ENCODE peak calls at places on chromosome 18, in four cellular contexts. T is IMR-90, I is mesendoderm, M is mesenchymal stem cell. B is an unnamed sample.

GRCh38 chr18:28439870-28440269 is 262.9 kb upstream of the CDH2 start:
- DNase-seq in T (no peak), I (no peak), M (no peak), B (no peak)

GRCh38 chr18:77209587-77209986 is 40.1 kb upstream of the GALR1 start:
- DNase-seq in T (peak), I (no peak), M (peak), B (no peak)

GRCh38 chr18:22241806-22242440 is 72.5 kb downstream of the GATA6 start:
- DNase-seq in T (no peak), I (peak), M (no peak), B (no peak)

GRCh38 chr18:24702001-24702400 is 241.6 kb downstream of the HRH4 start:
- DNase-seq in T (no peak), I (peak), M (no peak), B (no peak)

GRCh38 chr18:41771971-41772370 is 183.1 kb upstream of the PIK3C3 start:
- DNase-seq in T (peak), I (no peak), M (peak), B (no peak)

GRCh38 chr18:77061291-77061945 is 71.2 kb downstream of the MBP start:
- DNase-seq in T (peak), I (no peak), M (no peak), B (no peak)

GRCh38 chr18:58128286-58129018 is 84.4 kb downstream of the NEDD4L start:
- DNase-seq in T (peak), I (no peak), M (peak), B (no peak)

GRCh38 chr18:4276983-4277585 is 178.0 kb downstream of the DLGAP1 start:
- DNase-seq in T (no peak), I (no peak), M (no peak), B (no peak)

GRCh38 chr18:28114472-28114871 is 62.5 kb downstream of the CDH2 start:
- DNase-seq in T (peak), I (no peak), M (peak), B (no peak)

GRCh38 chr18:54223568-54224241 is 764 bp downstream of the MBD2 start:
- DNase-seq in T (peak), I (peak), M (peak), B (peak)

GRCh38 chr18:77063256-77063655 is 69.3 kb downstream of the MBP start:
- DNase-seq in T (peak), I (no peak), M (no peak), B (no peak)

GRCh38 chr18:75170916-75171315 is 38.0 kb downstream of the PTGR3 start:
- DNase-seq in T (no peak), I (peak), M (no peak), B (no peak)

GRCh38 chr18:7879717-7880116 is 312.6 kb downstream of the PTPRM start:
- DNase-seq in T (no peak), I (no peak), M (no peak), B (no peak)

GRCh38 chr18:55220523-55220922 is 261.3 kb upstream of the CCDC68 start:
- DNase-seq in T (no peak), I (no peak), M (no peak), B (no peak)

GRCh38 chr18:38826247-38826646 is 1260.6 kb upstream of the CELF4 start:
- DNase-seq in T (no peak), I (no peak), M (no peak), B (no peak)
- H3K27ac ChIP-seq in T (no peak), I (no peak), M (no peak), B (no peak)

GRCh38 chr18:32355896-32356295 is 114.8 kb downstream of the GAREM1 start:
- DNase-seq in T (peak), I (no peak), M (peak), B (no peak)

GRCh38 chr18:32362484-32362883 is 108.2 kb downstream of the GAREM1 start:
- DNase-seq in T (peak), I (no peak), M (no peak), B (no peak)

GRCh38 chr18:32358529-32358928 is 112.2 kb downstream of the GAREM1 start:
- DNase-seq in T (no peak), I (peak), M (no peak), B (no peak)

GRCh38 chr18:32360682-32361345 is 109.9 kb downstream of the GAREM1 start:
- DNase-seq in T (no peak), I (no peak), M (no peak), B (no peak)

GRCh38 chr18:32358075-32358474 is 112.6 kb downstream of the GAREM1 start:
- DNase-seq in T (no peak), I (peak), M (no peak), B (peak)
- H3K18ac ChIP-seq in T (no peak), I (no peak), M (no peak), B (no peak)

GRCh38 chr18:48835745-48836191 is 115.0 kb downstream of the SMAD7 start:
- DNase-seq in T (no peak), I (no peak), M (no peak), B (no peak)

GRCh38 chr18:48832961-48833700 is 117.6 kb downstream of the SMAD7 start:
- DNase-seq in T (peak), I (peak), M (peak), B (peak)

GRCh38 chr18:48833701-48834394 is 116.9 kb downstream of the SMAD7 start:
- DNase-seq in T (peak), I (no peak), M (peak), B (peak)

GRCh38 chr18:48835119-48835518 is 115.6 kb downstream of the SMAD7 start:
- DNase-seq in T (no peak), I (no peak), M (no peak), B (no peak)

GRCh38 chr18:48834421-48835011 is 116.2 kb downstream of the SMAD7 start:
- DNase-seq in T (peak), I (peak), M (peak), B (peak)
- H3K27ac ChIP-seq in T (peak), I (peak), M (peak), B (no peak)

GRCh38 chr18:12060182-12060870 is 33.3 kb upstream of the ANKRD62 start:
- DNase-seq in T (no peak), I (no peak), M (no peak), B (no peak)
- H3K18ac ChIP-seq in T (no peak), I (no peak), M (no peak), B (no peak)

GRCh38 chr18:9949315-9949714 is 35.5 kb downstream of the VAPA start:
- DNase-seq in T (no peak), I (no peak), M (no peak), B (no peak)

GRCh38 chr18:9951022-9951859 is 37.4 kb downstream of the VAPA start:
- DNase-seq in T (peak), I (peak), M (peak), B (peak)

GRCh38 chr18:9950289-9951016 is 36.6 kb downstream of the VAPA start:
- DNase-seq in T (peak), I (no peak), M (peak), B (no peak)

GRCh38 chr18:9947248-9947647 is 33.4 kb downstream of the VAPA start:
- DNase-seq in T (peak), I (no peak), M (no peak), B (no peak)

DNA sequence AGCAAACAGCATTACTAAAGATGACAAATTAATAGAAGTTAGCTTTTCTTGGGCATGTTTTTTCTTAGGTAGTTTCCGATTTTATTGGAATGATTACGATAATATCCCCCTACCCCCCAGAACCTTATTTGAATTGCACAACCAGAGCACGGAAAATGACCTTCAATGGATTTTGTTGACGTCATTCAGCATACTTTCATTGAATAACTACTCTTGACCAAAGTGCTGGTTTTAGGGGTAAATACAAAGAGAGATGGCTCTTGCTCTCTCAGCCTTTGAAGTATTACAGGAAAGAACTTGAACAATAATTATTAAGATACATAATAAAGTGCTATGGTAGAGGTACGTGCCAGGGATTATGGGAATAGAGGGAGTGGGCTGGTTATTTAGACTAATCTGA is 36.0 kb downstream of the VAPA start:
- DNase-seq in T (no peak), I (no peak), M (no peak), B (no peak)
- H3K27ac ChIP-seq in T (no peak), I (no peak), M (no peak), B (no peak)

GRCh38 chr18:63936932-63937393 is 12.1 kb upstream of the HMSD start:
- DNase-seq in T (no peak), I (peak), M (no peak), B (no peak)
- H3K18ac ChIP-seq in T (no peak), I (no peak), M (no peak), B (no peak)

GRCh38 chr18:59358611-59359575 is at the start of gene LMAN1:
- DNase-seq in T (peak), I (peak), M (peak), B (peak)

GRCh38 chr18:59354731-59355130 is 4.3 kb downstream of the LMAN1 start:
- DNase-seq in T (no peak), I (no peak), M (no peak), B (no peak)

GRCh38 chr18:59359576-59359952 is 499 bp upstream of the LMAN1 start:
- DNase-seq in T (no peak), I (no peak), M (no peak), B (no peak)

GRCh38 chr18:59353079-59353680 is 5.9 kb downstream of the LMAN1 start:
- DNase-seq in T (no peak), I (no peak), M (no peak), B (no peak)

GRCh38 chr18:59357928-59358327 is 1.1 kb downstream of the LMAN1 start:
- DNase-seq in T (peak), I (no peak), M (peak), B (no peak)
- H3K27ac ChIP-seq in T (no peak), I (no peak), M (no peak), B (no peak)

DNA sequence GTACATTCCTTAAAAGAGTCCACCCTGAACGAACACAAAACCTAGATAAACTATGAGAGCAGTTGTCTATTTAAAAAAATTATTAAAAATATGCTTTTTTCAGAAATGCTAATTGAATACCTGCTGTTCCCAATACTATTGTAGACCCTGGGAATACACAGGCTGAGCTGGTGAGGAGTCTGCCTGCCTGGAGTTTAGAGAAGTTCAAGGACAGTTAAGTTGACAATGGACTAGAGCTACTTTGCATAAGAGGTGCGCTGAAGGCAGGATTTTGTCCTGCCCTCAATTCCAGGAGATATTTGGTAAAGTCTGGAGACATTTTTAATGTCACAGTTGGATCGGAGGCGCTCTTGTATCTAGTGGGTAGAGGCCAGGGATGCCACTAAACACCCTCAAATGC is 110.2 kb downstream of the SETBP1 start:
- DNase-seq in T (no peak), I (no peak), M (no peak), B (no peak)
- H3K18ac ChIP-seq in T (no peak), I (no peak), M (peak), B (no peak)

GRCh38 chr18:62426191-62426488 is 96.7 kb upstream of the ZCCHC2 start:
- DNase-seq in T (no peak), I (no peak), M (no peak), B (no peak)
- H3K27ac ChIP-seq in T (no peak), I (no peak), M (no peak), B (no peak)

B was measured in H9.